ENCODE peak calls at places on chromosomes 1 and 21, in six cellular contexts. H is left cardiac atrium; G is EL; E is RWPE1; N is activated naive CD4-positive, alpha-beta T cell treated with anti-CD3 and anti-CD28 coated beads, Interleukin-2, amount 10 ng/mL, durations not matched to agents 7 days and 5 days; A is cardiac fibroblast. S is an unnamed sample.

GRCh38 chr1:150066838-150067183 is 765 bp upstream of the VPS45 start:
- DNase-seq in E (peak), A (no peak), H (peak), N (peak), G (no peak), S (peak)

GRCh38 chr1:214462882-214463281 is 88.5 kb downstream of the PTPN14 start:
- DNase-seq in H (no peak), G (no peak), N (no peak), A (no peak), E (no peak), S (no peak)

GRCh38 chr1:154760469-154760933 is 109.6 kb downstream of the KCNN3 start:
- DNase-seq in E (peak), G (no peak), H (peak), A (no peak), N (peak), S (peak)

GRCh38 chr1:99986656-99987225 is 16.9 kb downstream of the SLC35A3 start:
- DNase-seq in A (no peak), N (no peak), G (no peak), E (no peak), H (no peak), S (no peak)

GRCh38 chr1:210727709-210728108 is 399.0 kb downstream of the HHAT start:
- DNase-seq in H (no peak), E (no peak), N (no peak), A (no peak), G (no peak), S (no peak)

GRCh38 chr21:42865361-42866160 is 13.8 kb downstream of the WDR4 start:
- DNase-seq in N (no peak), A (no peak), H (no peak), G (no peak), E (no peak), S (no peak)

GRCh38 chr1:61358770-61359455 is 276.6 kb downstream of the NFIA start:
- DNase-seq in N (no peak), E (peak), A (peak), H (no peak), G (no peak), S (no peak)

GRCh38 chr1:56910441-56910985 is 55.3 kb downstream of the C8B start:
- DNase-seq in N (no peak), A (no peak), E (no peak), G (no peak), H (peak), S (no peak)

GRCh38 chr1:179137623-179138235 is 55.9 kb downstream of the TOR3A start:
- DNase-seq in G (no peak), A (no peak), E (no peak), H (no peak), N (no peak), S (no peak)

GRCh38 chr21:42839271-42840231 is 39.8 kb downstream of the WDR4 start:
- DNase-seq in E (no peak), G (no peak), A (no peak), H (no peak), N (no peak), S (peak)

GRCh38 chr1:17084787-17085186 is 31.0 kb upstream of the SDHB start:
- DNase-seq in G (no peak), E (no peak), N (no peak), H (no peak), A (no peak), S (no peak)

GRCh38 chr21:39860600-39860999 is 6.6 kb upstream of the PCP4 start:
- DNase-seq in E (no peak), G (no peak), N (no peak), A (no peak), H (no peak), S (no peak)